ENCODE peak calls at places on chromosomes 1 and 21, in five cellular contexts. L is K562, Q is HCT116, N is HepG2, F is SK-N-SH. J is an unnamed sample.

GRCh38 chr1:200075938-200076546 is 48.5 kb downstream of the NR5A2 start:
- DNase-seq in L (no peak), F (no peak), N (peak; percentile 58), Q (peak; percentile 58), J (no peak)

GRCh38 chr1:47431534-47431933 is 6.3 kb upstream of the FOXD2 start:
- DNase-seq in F (no peak), Q (no peak), L (peak; percentile 25), N (no peak), J (no peak)

GRCh38 chr21:40016667-40017066 is 149.4 kb downstream of the PCP4 start:
- DNase-seq in L (no peak), N (no peak), F (no peak), Q (no peak), J (no peak)

GRCh38 chr1:174090476-174090875 is 68.3 kb upstream of the RC3H1 start:
- DNase-seq in F (no peak), Q (no peak), N (no peak), L (no peak), J (no peak)

GRCh38 chr1:27858072-27858948 is 14.0 kb upstream of the THEMIS2 start:
- DNase-seq in Q (peak; percentile 56), L (peak; percentile 90), N (peak; percentile 69), F (peak; percentile 89), J (no peak)

GRCh38 chr1:156493154-156493631 is 7.4 kb downstream of the MEF2D start:
- DNase-seq in L (no peak), Q (no peak), N (no peak), F (no peak), J (no peak)

GRCh38 chr1:155008015-155008941 is 5.7 kb downstream of the ZBTB7B start:
- DNase-seq in N (no peak), Q (no peak), F (no peak), L (peak; percentile 84), J (no peak)

GRCh38 chr21:16117851-16118592 is 388.2 kb downstream of the USP25 start:
- DNase-seq in L (no peak), N (no peak), Q (no peak), F (no peak), J (no peak)

GRCh38 chr1:36950588-36950987 is 83.7 kb downstream of the GRIK3 start:
- DNase-seq in N (no peak), L (no peak), F (no peak), Q (no peak), J (peak; percentile 34)

GRCh38 chr21:37219766-37220432 is 47.2 kb downstream of the VPS26C start:
- DNase-seq in Q (no peak), F (no peak), N (no peak), L (no peak), J (no peak)

GRCh38 chr1:7893529-7894180 is 40.8 kb upstream of the UTS2 start:
- DNase-seq in Q (no peak), N (no peak), L (no peak), F (no peak), J (no peak)

GRCh38 chr1:247115545-247115944 is 11.4 kb upstream of the ZNF669 start:
- DNase-seq in N (no peak), L (no peak), Q (no peak), F (peak; percentile 19), J (no peak)

GRCh38 chr1:235703516-235703915 is 53.9 kb upstream of the GNG4 start:
- DNase-seq in N (no peak), F (no peak), Q (no peak), L (no peak), J (no peak)

GRCh38 chr1:108661030-108661609 is at the start of gene HENMT1:
- DNase-seq in F (peak; percentile 78), Q (no peak), L (no peak), N (no peak), J (peak; percentile 23)

GRCh38 chr1:55428944-55429931 is 214.1 kb upstream of the USP24 start:
- DNase-seq in L (peak; percentile 27), Q (peak; percentile 100), N (peak; percentile 100), F (peak; percentile 5), J (no peak)

GRCh38 chr1:241253491-241253890 is 103.5 kb downstream of the RGS7 start:
- DNase-seq in F (no peak), N (no peak), L (no peak), Q (no peak), J (no peak)

GRCh38 chr1:61278966-61279365 is 196.6 kb downstream of the NFIA start:
- DNase-seq in Q (no peak), N (no peak), L (no peak), F (no peak), J (no peak)

GRCh38 chr1:8439015-8439702 is 121.2 kb downstream of the SLC45A1 start:
- DNase-seq in L (peak; percentile 82), N (peak; percentile 32), Q (no peak), F (peak; percentile 83), J (no peak)

GRCh38 chr1:234544094-234544579 is 65.2 kb upstream of the TARBP1 start:
- DNase-seq in L (peak; percentile 92), Q (no peak), F (peak; percentile 86), N (peak; percentile 78), J (no peak)

GRCh38 chr1:83508485-83509151 is 490.3 kb downstream of the TTLL7 start:
- DNase-seq in Q (no peak), N (no peak), F (no peak), L (no peak), J (peak; percentile 78)

GRCh38 chr1:203112451-203112850 is 15.1 kb upstream of the ADORA1 start:
- DNase-seq in N (no peak), L (no peak), F (no peak), Q (no peak), J (no peak)

GRCh38 chr1:231337043-231337471 is 595 bp downstream of the EXOC8 start:
- DNase-seq in Q (no peak), L (peak; percentile 40), F (peak; percentile 65), N (no peak), J (no peak)

GRCh38 chr1:182641561-182641960 is 37.4 kb upstream of the RGS16 start:
- DNase-seq in F (no peak), Q (no peak), L (no peak), N (no peak), J (no peak)

GRCh38 chr1:2121071-2121691 is 71.0 kb downstream of the PRKCZ start:
- DNase-seq in Q (no peak), L (no peak), N (no peak), F (no peak), J (no peak)

GRCh38 chr21:41497836-41498235 is 10.1 kb downstream of the TMPRSS2 start:
- DNase-seq in F (no peak), Q (no peak), L (no peak), N (peak; percentile 58), J (no peak)

DNA sequence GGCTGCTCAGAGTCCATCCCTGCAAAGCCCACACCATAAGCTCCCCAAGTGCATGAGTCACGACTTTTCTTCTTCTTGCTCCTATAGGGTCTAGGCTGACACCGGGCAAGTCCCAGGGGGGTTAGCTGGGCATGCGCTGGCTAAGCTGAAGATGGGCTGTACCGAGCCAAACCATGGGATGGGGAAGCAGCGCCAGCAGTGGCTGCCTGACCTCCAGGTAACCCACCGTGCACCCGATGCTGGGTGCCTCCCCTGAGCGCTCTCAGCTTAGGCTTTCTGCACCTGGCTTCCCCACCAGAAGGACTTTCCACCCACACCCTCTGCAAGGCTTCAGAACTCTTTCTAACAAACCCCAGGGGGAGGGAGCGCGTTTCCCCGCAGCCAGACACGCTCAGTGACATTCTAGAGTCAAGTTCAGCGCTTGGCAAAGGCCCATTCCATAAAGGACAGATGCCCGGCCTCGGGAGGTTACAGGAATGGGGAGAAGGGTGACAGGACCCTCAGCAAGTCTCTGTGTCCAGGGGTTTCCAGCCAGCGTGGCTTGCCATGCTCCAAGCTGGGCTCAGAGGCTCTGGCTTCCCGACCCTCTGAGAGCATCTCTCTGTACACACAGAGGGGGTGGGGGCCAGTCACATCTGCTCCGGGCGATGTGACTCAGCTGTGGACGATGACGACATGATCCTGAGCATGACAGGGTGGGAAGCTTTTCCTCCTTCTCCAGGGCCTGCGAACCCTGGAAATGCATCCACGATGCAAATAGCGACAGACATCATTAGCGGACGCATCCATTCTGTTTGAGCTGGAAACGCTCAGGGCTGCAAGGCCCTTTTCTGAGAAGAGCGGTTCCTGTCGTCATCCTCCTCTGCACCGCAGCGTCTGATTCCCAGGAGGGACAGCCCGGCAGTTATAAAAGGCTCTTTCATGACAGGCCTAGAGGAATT is 107.8 kb downstream of the SIK1 start:
- DNase-seq in N (no peak), Q (no peak), F (peak; percentile 77), L (peak; percentile 20), J (peak; percentile 19)
- TF ChIP-seq ZBTB33 in N (no peak), Q (no peak), F (no peak), L (no peak), J (no peak)

GRCh38 chr1:244211559-244211944 is 160.5 kb downstream of the ZBTB18 start:
- DNase-seq in L (no peak), Q (no peak), N (no peak), F (no peak), J (no peak)

GRCh38 chr1:244212219-244212618 is 161.1 kb downstream of the ZBTB18 start:
- DNase-seq in N (no peak), Q (no peak), F (no peak), L (no peak), J (no peak)

GRCh38 chr1:244214009-244214967 is 163.2 kb downstream of the ZBTB18 start:
- DNase-seq in Q (peak; percentile 79), F (peak; percentile 55), N (peak; percentile 26), L (no peak), J (no peak)

GRCh38 chr1:244210884-244211558 is 159.9 kb downstream of the ZBTB18 start:
- DNase-seq in Q (peak; percentile 36), F (peak; percentile 66), N (no peak), L (peak; percentile 48), J (no peak)

DNA sequence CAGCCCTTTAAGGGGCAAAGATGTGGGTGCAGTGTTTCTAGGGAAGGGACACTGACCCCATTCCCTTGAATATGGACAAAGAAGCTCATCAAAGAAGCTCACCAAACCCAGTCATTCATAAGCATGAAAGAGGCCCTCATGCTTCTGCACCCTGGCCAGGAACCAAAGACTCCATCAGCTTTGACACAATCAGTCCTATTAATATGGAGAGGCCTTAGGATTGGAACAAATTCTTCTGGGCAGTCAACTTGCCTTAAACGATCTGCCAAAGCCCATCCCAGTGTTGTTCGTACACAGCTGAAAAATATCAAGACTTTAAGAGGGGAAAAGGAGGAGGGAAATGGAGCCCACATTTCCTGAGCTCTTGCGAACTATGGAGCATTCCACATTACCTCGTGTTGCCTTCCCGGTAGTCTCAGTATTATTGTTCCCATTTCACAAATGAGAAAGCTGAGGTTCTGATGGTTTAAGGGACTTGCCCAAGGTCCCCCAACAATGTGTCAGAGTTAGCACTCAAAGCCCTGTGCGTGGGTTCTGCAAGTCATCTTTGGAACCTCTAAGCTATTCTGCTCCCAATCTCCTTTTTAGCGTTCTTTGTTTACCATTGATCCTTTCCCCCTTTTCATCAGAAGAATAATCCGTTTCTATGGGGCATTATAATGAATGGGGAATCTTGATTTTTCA is 161.9 kb downstream of the ZBTB18 start:
- DNase-seq in L (no peak), Q (no peak), N (no peak), F (no peak), J (no peak)
- TF ChIP-seq REST in L (no peak), Q (no peak), N (no peak), F (no peak), J (no peak)

GRCh38 chr1:58941471-58942289 is 157.8 kb upstream of the JUN start:
- DNase-seq in F (no peak), L (no peak), Q (no peak), N (peak; percentile 36), J (no peak)
- TF ChIP-seq ZBTB33 in F (no peak), L (no peak), Q (no peak), N (no peak), J (no peak)

DNA sequence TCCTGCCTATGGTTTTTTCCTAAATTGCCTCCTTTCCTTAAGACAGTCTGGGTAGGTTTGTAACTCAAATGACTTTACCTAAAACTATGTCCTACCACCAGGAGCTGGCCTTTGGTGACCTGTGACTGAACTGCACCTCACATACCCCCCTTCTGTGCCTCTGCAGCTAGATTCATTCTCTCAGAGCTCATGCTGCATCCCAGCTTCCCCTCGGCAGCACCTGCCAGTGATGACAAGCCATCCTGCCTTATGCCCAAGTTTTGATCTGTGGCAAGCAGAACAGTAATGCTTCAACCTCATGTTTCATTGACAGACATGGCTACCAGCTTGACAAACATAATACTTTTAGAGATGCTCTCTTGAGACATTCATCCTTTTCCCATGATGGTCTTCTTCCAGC is 141.9 kb downstream of the TSEN15 start:
- DNase-seq in F (no peak), Q (no peak), N (no peak), L (no peak), J (no peak)
- TF ChIP-seq REST in F (no peak), Q (no peak), N (no peak), L (no peak), J (no peak)